ENCODE peak calls at places on chromosome 13, in seven cellular contexts. N is NAMALWA; M is mucosa of gallbladder; B is fibroblast of mammary gland; I is non-pigmented ciliary epithelial cell; W is stimulated activated CD8-positive, alpha-beta memory T cell treated with anti-CD3 and anti-CD28 coated beads, Interleukin-15, amount 100 ng/mL, for 24 hours; V is naive thymus-derived CD8-positive, alpha-beta T cell. Y is an unnamed sample.

GRCh38 chr13:111661776-111662175 is 341.3 kb downstream of the TEX29 start:
- DNase-seq in V (no peak), I (no peak), N (no peak), W (no peak), M (no peak), B (no peak), Y (no peak)

GRCh38 chr13:89279374-89279773 is 1608.2 kb downstream of the SLITRK5 start:
- DNase-seq in N (no peak), M (no peak), W (no peak), I (no peak), B (no peak), V (no peak), Y (no peak)

GRCh38 chr13:79907527-79907926 is 426.6 kb downstream of the NDFIP2 start:
- DNase-seq in I (no peak), B (no peak), W (no peak), M (no peak), N (no peak), V (no peak), Y (no peak)

GRCh38 chr13:97780486-97780885 is 173.0 kb upstream of the IPO5 start:
- DNase-seq in I (no peak), N (no peak), M (no peak), V (no peak), B (no peak), W (no peak), Y (no peak)

GRCh38 chr13:102484329-102484728 is 82.5 kb upstream of the FGF14 start:
- DNase-seq in B (peak), V (no peak), M (no peak), I (no peak), W (no peak), N (peak), Y (no peak)

GRCh38 chr13:112679932-112680677 is 9.7 kb upstream of the ATP11A start:
- DNase-seq in B (no peak), I (no peak), V (no peak), M (no peak), N (no peak), W (no peak), Y (no peak)

GRCh38 chr13:44474122-44474910 is 100.7 kb downstream of the SERP2 start:
- DNase-seq in W (no peak), M (no peak), I (no peak), N (no peak), V (no peak), B (peak), Y (no peak)

GRCh38 chr13:75423946-75424345 is 58.0 kb downstream of the TBC1D4 start:
- DNase-seq in V (no peak), M (no peak), N (no peak), B (no peak), W (no peak), I (no peak), Y (no peak)

GRCh38 chr13:98599502-98600328 is 22.8 kb upstream of the STK24 start:
- DNase-seq in M (no peak), N (no peak), I (no peak), W (no peak), V (no peak), B (no peak), Y (no peak)

GRCh38 chr13:109509154-109509905 is 277.1 kb downstream of the IRS2 start:
- DNase-seq in V (no peak), N (no peak), M (no peak), W (no peak), I (peak), B (peak), Y (no peak)

GRCh38 chr13:107822006-107822405 is 393.3 kb downstream of the LIG4 start:
- DNase-seq in I (no peak), N (no peak), V (no peak), W (no peak), M (no peak), B (no peak), Y (no peak)

GRCh38 chr13:77696006-77696862 is 1.3 kb upstream of the SLAIN1 start:
- DNase-seq in V (no peak), N (peak), M (no peak), B (no peak), I (no peak), W (no peak), Y (no peak)

GRCh38 chr13:49443327-49443688 is 556 bp downstream of the CAB39L start:
- DNase-seq in B (peak), W (no peak), V (no peak), N (no peak), M (no peak), I (no peak), Y (no peak)

GRCh38 chr13:38223093-38223492 is 126.6 kb upstream of the UFM1 start:
- DNase-seq in W (no peak), I (no peak), B (peak), N (peak), V (no peak), M (no peak), Y (no peak)

GRCh38 chr13:22837980-22838615 is 342.7 kb upstream of the SGCG start:
- DNase-seq in M (no peak), W (no peak), N (no peak), V (no peak), B (no peak), I (no peak), Y (no peak)

GRCh38 chr13:73991884-73992283 is 142.3 kb downstream of the KLF12 start:
- DNase-seq in I (no peak), W (no peak), V (no peak), N (peak), M (no peak), B (no peak), Y (no peak)

GRCh38 chr13:109155301-109155761 is 525.9 kb downstream of the MYO16 start:
- DNase-seq in W (no peak), N (no peak), B (peak), M (no peak), V (no peak), I (peak), Y (no peak)

GRCh38 chr13:24264976-24265375 is 44.4 kb upstream of the C1QTNF9 start:
- DNase-seq in V (peak), M (no peak), B (no peak), N (no peak), W (no peak), I (no peak), Y (no peak)